ENCODE peak calls at places on chromosomes 13 and 19, in six cellular contexts. C, O, L, F, X and B are unnamed samples.

GRCh38 chr13:91346848-91347211 is 657 bp upstream of the MIR17HG start:
- DNase-seq in C (peak), O (peak), L (peak), F (no peak), X (no peak), B (peak)

GRCh38 chr13:29953542-29953941 is 103.1 kb upstream of the UBL3 start:
- DNase-seq in C (no peak), O (no peak), L (no peak), F (no peak), X (no peak), B (no peak)

GRCh38 chr13:33193428-33193974 is 92.1 kb downstream of the STARD13 start:
- DNase-seq in C (peak), O (peak), L (no peak), F (no peak), X (no peak), B (no peak)

GRCh38 chr13:103303078-103303651 is 236.9 kb upstream of the SLC10A2 start:
- DNase-seq in C (no peak), O (no peak), L (no peak), F (no peak), X (no peak), B (no peak)

GRCh38 chr19:35518313-35518712 is 4.9 kb upstream of the DMKN start:
- DNase-seq in C (no peak), O (peak), L (peak), F (no peak), X (peak), B (peak)

GRCh38 chr19:2426661-2427322 is 594 bp downstream of the TIMM13 start:
- DNase-seq in C (peak), O (peak), L (no peak), F (peak), X (peak), B (peak)

GRCh38 chr13:33798023-33798422 is 19.9 kb upstream of the RFC3 start:
- DNase-seq in C (no peak), O (no peak), L (no peak), F (no peak), X (no peak), B (no peak)

GRCh38 chr13:100836696-100837095 is 162.1 kb upstream of the TMTC4 start:
- DNase-seq in C (no peak), O (no peak), L (no peak), F (no peak), X (no peak), B (no peak)

GRCh38 chr13:62433660-62434059 is 1018.0 kb upstream of the PCDH20 start:
- DNase-seq in C (no peak), O (no peak), L (no peak), F (no peak), X (no peak), B (no peak)

GRCh38 chr13:111541345-111541744 is 220.9 kb downstream of the TEX29 start:
- DNase-seq in C (no peak), O (no peak), L (no peak), F (no peak), X (no peak), B (no peak)

GRCh38 chr19:44202470-44202869 is 9.9 kb upstream of the ZNF227 start:
- DNase-seq in C (no peak), O (no peak), L (no peak), F (no peak), X (peak), B (no peak)

GRCh38 chr19:43575955-43576451 is 402 bp downstream of the PINLYP start:
- DNase-seq in C (no peak), O (no peak), L (peak), F (no peak), X (no peak), B (no peak)

GRCh38 chr13:91362908-91363307 is 15.4 kb downstream of the MIR17HG start:
- DNase-seq in C (no peak), O (no peak), L (no peak), F (no peak), X (no peak), B (no peak)

GRCh38 chr13:30371649-30372265 is 50.5 kb upstream of the UBE2L5 start:
- DNase-seq in C (no peak), O (no peak), L (no peak), F (no peak), X (peak), B (peak)

GRCh38 chr19:13846533-13847032 is 30.4 kb upstream of the NANOS3 start:
- DNase-seq in C (no peak), O (peak), L (peak), F (peak), X (peak), B (peak)
- H2BK120ac ChIP-seq in C (peak), O (peak), L (peak), F (peak), X (peak), B (peak)

GRCh38 chr19:12681074-12681987 is at the start of gene DHPS:
- DNase-seq in C (peak), O (peak), L (peak), F (peak), X (peak), B (peak)
- H2BK120ac ChIP-seq in C (no peak), O (no peak), L (peak), F (no peak), X (peak), B (no peak)

GRCh38 chr19:42075616-42076374 is at the start of gene ZNF574:
- DNase-seq in C (peak), O (peak), L (peak), F (peak), X (peak), B (peak)
- H2BK120ac ChIP-seq in C (no peak), O (peak), L (peak), F (no peak), X (peak), B (peak)

GRCh38 chr19:6801397-6802086 is 29.0 kb downstream of the VAV1 start:
- DNase-seq in C (no peak), O (peak), L (peak), F (peak), X (no peak), B (no peak)
- H2BK120ac ChIP-seq in C (no peak), O (no peak), L (peak), F (no peak), X (no peak), B (no peak)

GRCh38 chr19:49570138-49570856 is 10.1 kb downstream of the NOSIP start:
- DNase-seq in C (peak), O (peak), L (peak), F (peak), X (peak), B (peak)
- H2BK120ac ChIP-seq in C (no peak), O (no peak), L (no peak), F (no peak), X (no peak), B (no peak)

DNA sequence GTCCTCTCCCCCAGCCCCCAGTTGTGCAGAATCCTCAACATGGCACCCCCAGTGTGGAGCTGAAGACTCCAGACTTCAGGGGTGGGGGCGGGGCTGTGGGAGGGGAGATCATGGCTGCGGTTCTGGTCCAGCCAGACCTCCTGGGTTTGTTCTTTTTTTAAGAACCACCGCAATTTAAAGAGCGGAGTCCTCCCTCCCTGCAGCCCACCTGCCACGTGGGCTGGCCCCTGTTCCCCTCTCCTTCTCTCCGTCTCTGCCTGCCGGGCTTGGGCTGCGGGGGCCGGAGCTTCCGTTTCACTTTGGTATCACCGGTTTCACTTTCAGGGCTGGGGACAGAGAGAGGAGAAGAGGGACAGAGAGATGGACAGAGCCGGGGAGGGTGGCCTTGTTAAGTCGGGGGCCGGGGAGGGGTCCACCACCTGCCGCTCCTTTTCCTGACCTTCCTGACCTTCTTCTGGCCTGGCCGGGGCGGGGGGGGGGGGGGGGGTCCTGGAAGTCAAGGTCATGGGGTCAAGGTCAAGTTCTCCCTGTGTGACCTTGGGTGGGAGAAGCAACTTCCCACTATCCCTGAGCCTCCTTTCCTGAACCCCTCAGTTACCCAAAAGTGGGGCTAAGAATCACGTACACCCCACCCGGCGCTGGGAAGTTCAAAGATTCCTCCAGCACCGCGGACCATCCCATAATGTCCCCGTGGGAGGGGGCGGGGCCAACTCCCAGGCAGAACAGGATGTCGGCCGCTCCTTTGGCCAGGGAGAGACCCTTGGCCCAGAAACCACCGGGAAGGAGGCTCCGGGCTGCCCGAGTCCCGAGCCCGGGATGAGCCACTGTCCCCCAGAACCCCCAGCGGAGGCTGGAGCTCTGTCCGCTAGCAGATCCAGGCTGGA is 11.3 kb upstream of the ZBTB7A start:
- DNase-seq in C (no peak), O (peak), L (no peak), F (no peak), X (no peak), B (peak)
- H2BK120ac ChIP-seq in C (no peak), O (no peak), L (no peak), F (no peak), X (peak), B (no peak)

DNA sequence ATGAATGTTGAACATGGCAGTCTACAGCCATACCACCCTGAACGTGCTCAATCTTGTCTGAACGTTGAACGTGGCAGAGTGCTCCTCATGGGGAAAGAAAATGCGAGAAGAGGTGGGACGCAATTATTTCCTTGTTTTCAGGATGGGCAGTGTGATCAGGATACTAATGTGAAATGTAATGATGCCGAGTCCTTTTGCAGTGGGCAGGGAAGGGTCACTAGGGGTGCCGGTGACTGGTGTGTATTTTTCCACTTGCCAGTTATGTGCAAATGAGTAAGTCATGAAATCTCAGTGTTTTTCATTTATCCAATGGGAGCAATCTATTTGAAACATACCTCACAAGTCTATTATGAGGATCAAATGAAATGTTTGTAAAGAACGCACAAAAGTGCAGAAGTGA is 84.8 kb downstream of the LNX2 start:
- DNase-seq in C (no peak), O (no peak), L (no peak), F (no peak), X (no peak), B (no peak)
- H2BK120ac ChIP-seq in C (no peak), O (no peak), L (no peak), F (no peak), X (no peak), B (no peak)

GRCh38 chr19:30221176-30221575 is 151.0 kb upstream of the ZNF536 start:
- DNase-seq in C (no peak), O (no peak), L (no peak), F (no peak), X (no peak), B (no peak)
- H2BK120ac ChIP-seq in C (no peak), O (no peak), L (no peak), F (no peak), X (no peak), B (no peak)

DNA sequence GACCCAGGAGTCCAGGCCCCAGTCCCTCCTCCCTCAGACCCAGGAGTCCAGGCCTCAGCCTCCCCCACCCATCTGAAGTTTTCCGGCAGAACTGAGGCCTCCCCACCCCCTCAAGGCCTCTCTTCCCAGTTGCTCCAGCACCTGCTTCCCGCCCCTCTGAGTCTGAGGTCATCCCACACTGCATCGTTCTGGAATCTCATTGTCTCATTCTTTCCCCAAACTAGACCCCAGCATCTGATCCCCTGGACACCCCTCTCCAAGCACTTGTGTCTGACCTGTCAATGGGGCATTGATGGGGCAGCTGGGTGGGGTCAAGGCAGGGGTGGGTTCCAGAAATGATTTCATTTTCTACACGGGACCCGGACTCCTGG is 793 bp upstream of the SBK2 start:
- DNase-seq in C (no peak), O (peak), L (no peak), F (no peak), X (peak), B (no peak)
- H2BK120ac ChIP-seq in C (peak), O (no peak), L (no peak), F (peak), X (no peak), B (no peak)

GRCh38 chr13:106919093-106919492 is 351.2 kb upstream of the ARGLU1 start:
- DNase-seq in C (no peak), O (no peak), L (no peak), F (no peak), X (no peak), B (peak)

GRCh38 chr13:106916329-106916728 is 348.4 kb upstream of the ARGLU1 start:
- DNase-seq in C (no peak), O (no peak), L (no peak), F (no peak), X (no peak), B (no peak)

GRCh38 chr13:106917024-106917491 is 349.1 kb upstream of the ARGLU1 start:
- DNase-seq in C (no peak), O (no peak), L (no peak), F (peak), X (no peak), B (no peak)

GRCh38 chr13:106919638-106920037 is 351.7 kb upstream of the ARGLU1 start:
- DNase-seq in C (no peak), O (no peak), L (no peak), F (no peak), X (no peak), B (no peak)

GRCh38 chr13:106917673-106918652 is 350.0 kb upstream of the ARGLU1 start:
- DNase-seq in C (peak), O (peak), L (peak), F (peak), X (peak), B (peak)
- H2BK120ac ChIP-seq in C (peak), O (peak), L (peak), F (no peak), X (peak), B (peak)